ENCODE peak calls at places on chromosome 16, in four cellular contexts. O is colonic mucosa; I is CD8-positive, alpha-beta memory T cell; K is HL-60. H is an unnamed sample.

GRCh38 chr16:88049561-88050545 is 98.6 kb downstream of the BANP start:
- DNase-seq in O (no peak), I (no peak), K (no peak), H (no peak)

GRCh38 chr16:48676836-48677235 is 66.9 kb upstream of the N4BP1 start:
- DNase-seq in O (no peak), I (no peak), K (no peak), H (no peak)

GRCh38 chr16:15521758-15522509 is 87.5 kb downstream of the BMERB1 start:
- DNase-seq in O (no peak), I (no peak), K (no peak), H (no peak)

GRCh38 chr16:67562526-67562917 is at the start of gene CTCF:
- DNase-seq in O (peak; percentile 80), I (peak; percentile 90), K (peak; percentile 79), H (peak; percentile 76)

GRCh38 chr16:21277927-21278706 is at the start of gene CRYM:
- DNase-seq in O (peak; percentile 83), I (no peak), K (peak; percentile 24), H (peak; percentile 76)

GRCh38 chr16:50862818-50863672 is 121.2 kb downstream of the CYLD start:
- DNase-seq in O (no peak), I (no peak), K (no peak), H (no peak)

GRCh38 chr16:58243528-58244004 is 45.7 kb upstream of the CSNK2A2 start:
- DNase-seq in O (no peak), I (no peak), K (no peak), H (no peak)

GRCh38 chr16:26665166-26665939 is 401.4 kb upstream of the C16orf82 start:
- DNase-seq in O (no peak), I (no peak), K (no peak), H (no peak)

GRCh38 chr16:57609541-57610401 is 18.7 kb upstream of the ADGRG1 start:
- DNase-seq in O (peak; percentile 19), I (peak; percentile 77), K (no peak), H (peak; percentile 46)

GRCh38 chr16:77195411-77195810 is 3.8 kb upstream of the SYCE1L start:
- DNase-seq in O (no peak), I (no peak), K (no peak), H (no peak)

GRCh38 chr16:84732674-84733352 is 33.0 kb downstream of the USP10 start:
- DNase-seq in O (peak; percentile 64), I (no peak), K (peak; percentile 53), H (no peak)

GRCh38 chr16:1706386-1707192 is 594 bp downstream of the MAPK8IP3 start:
- DNase-seq in O (peak; percentile 25), I (peak; percentile 31), K (peak; percentile 39), H (no peak)

GRCh38 chr16:19008245-19008644 is 24.5 kb downstream of the TMC7 start:
- DNase-seq in O (no peak), I (no peak), K (no peak), H (no peak)

GRCh38 chr16:79077391-79077790 is 523.1 kb downstream of the MAF start:
- DNase-seq in O (no peak), I (no peak), K (no peak), H (no peak)

GRCh38 chr16:67015317-67015731 is 13.6 kb upstream of the CBFB start:
- DNase-seq in O (no peak), I (no peak), K (no peak), H (peak; percentile 29)

GRCh38 chr16:86217001-86217890 is 293.1 kb upstream of the FOXF1 start:
- DNase-seq in O (no peak), I (no peak), K (no peak), H (no peak)
- H3K27ac ChIP-seq in O (no peak overlapping the region), I (no peak overlapping the region), K (no peak overlapping the region), H (no peak overlapping the region)

GRCh38 chr16:46649571-46649970 is 28.4 kb upstream of the SHCBP1 start:
- DNase-seq in O (peak; percentile 31), I (no peak), K (no peak), H (peak; percentile 64)
- H3K4me3 ChIP-seq in O (no peak overlapping the region), I (no peak overlapping the region), K (no peak overlapping the region), H (no peak overlapping the region)

DNA sequence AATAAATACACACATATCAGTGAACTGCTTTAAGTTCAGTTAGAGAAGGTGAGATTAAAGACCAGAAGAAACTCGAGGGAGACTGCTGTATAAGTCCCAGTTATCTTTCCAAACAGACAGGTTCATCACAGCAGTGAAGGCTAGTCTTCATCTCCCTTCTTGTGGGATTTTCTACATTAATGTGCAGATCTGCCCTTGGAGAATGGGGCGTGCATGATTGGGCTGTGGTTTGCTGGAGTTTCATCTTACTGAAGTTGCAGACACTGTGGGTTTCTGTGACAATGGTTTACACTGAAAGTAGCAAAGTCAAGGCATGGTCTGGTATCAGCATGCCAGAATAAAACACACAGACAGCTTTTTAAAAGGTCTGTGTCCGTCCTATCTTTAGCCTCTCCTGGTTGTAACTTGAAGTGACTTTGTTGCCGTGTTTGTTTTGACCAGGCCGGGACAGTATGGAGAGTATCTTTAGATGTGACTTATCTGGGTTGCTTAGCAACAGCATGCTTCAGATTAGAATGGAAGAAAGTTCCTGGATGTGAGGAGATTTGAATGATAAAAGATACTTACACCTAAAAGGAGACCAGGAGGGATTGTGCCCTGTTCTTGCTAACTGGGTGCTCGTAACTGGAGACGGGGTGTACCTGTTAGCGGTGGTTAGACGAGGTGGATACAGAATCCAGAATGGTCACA is 16.1 kb downstream of the NAA60 start:
- DNase-seq in O (no peak), I (no peak), K (no peak), H (no peak)
- H3K27ac ChIP-seq in O (peak overlapping the region; percentile 96), I (peak overlapping the region; percentile 3), K (no peak overlapping the region), H (peak overlapping the region; percentile 97)

GRCh38 chr16:89198417-89199240 is 1.7 kb downstream of the SLC22A31 start:
- DNase-seq in O (no peak), I (no peak), K (no peak), H (no peak)

GRCh38 chr16:89200850-89201466 is 621 bp upstream of the SLC22A31 start:
- DNase-seq in O (no peak), I (no peak), K (no peak), H (no peak)

GRCh38 chr16:89199241-89200123 is 855 bp downstream of the SLC22A31 start:
- DNase-seq in O (no peak), I (no peak), K (no peak), H (no peak)

GRCh38 chr16:89201467-89202377 is 1.4 kb upstream of the SLC22A31 start:
- DNase-seq in O (peak; percentile 93), I (peak; percentile 51), K (peak; percentile 36), H (no peak)

DNA sequence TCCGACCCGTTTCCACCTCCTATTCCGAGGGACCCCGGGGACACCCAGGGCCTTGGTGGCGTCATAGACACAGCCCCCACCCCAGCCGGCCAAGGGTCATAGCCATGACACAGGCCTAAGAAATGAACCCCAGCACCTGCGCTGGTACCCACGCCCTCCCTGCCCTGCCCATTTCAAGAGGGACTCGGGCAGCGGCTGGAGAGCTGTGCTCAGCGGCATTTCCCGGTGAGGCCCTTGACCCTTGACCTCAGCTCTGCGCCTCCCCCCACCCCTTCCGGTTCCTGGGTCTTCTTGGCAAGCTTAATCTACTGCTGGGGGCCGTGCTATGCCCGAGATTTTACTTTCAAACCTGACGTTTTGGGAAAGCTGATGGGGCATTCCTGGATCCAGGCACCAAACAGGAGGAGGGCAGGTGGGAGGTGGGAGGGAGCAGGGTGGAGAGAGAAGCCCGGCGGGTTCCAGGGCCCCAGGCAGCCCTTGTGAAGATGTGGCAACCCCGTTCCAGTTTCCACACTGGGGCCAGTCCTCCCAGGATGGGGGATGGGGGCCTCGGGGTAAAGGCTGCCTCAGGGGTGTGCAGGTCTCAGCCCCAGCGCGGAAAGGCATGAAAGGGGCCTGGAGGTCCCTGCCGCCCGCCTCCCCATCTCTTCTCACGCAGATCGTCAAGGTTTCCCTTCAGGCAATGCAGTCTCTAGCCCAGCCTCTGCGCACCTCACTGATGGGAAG is at the start of gene SLC22A31:
- DNase-seq in O (no peak), I (no peak), K (peak; percentile 31), H (no peak)
- H3K4me3 ChIP-seq in O (no peak within 1 kb of the TSS), I (no peak within 1 kb of the TSS), K (peak within 1 kb of the TSS; percentile 28), H (peak within 1 kb of the TSS; percentile 17)

GRCh38 chr16:680967-681745 is 946 bp downstream of the STUB1 start:
- DNase-seq in O (peak; percentile 70), I (no peak), K (peak; percentile 62), H (no peak)
- H3K27ac ChIP-seq in O (peak overlapping the region; percentile 90), I (peak overlapping the region; percentile 72), K (peak overlapping the region; percentile 86), H (peak overlapping the region; percentile 79)

GRCh38 chr16:80992676-80993292 is 13.9 kb downstream of the CMC2 start:
- DNase-seq in O (no peak), I (no peak), K (no peak), H (no peak)
- H3K4me3 ChIP-seq in O (no peak overlapping the region), I (no peak overlapping the region), K (no peak overlapping the region), H (no peak overlapping the region)

H was measured in tibial artery.